ENCODE peak calls at places on chromosomes 3 and 15, in eight cellular contexts. J is mammary epithelial cell, X is MM.1S, D is endothelial cell of umbilical vein, O is neural progenitor cell, M is Karpas-422, Q is osteoblast, P is hepatocyte. H is an unnamed sample.

GRCh38 chr3:109804697-109805096 is 467.4 kb upstream of the DPPA4 start:
- DNase-seq in X (no peak), D (no peak), Q (no peak), J (peak; percentile 76), P (no peak), O (no peak), M (no peak), H (no peak)

GRCh38 chr15:58562135-58562534 is 130.3 kb downstream of the LIPC start:
- DNase-seq in P (no peak), D (no peak), O (no peak), M (no peak), J (no peak), Q (no peak), X (no peak), H (no peak)

GRCh38 chr3:133487920-133488540 is 85.5 kb upstream of the CDV3 start:
- DNase-seq in P (peak; percentile 58), O (peak; percentile 46), Q (peak; percentile 58), J (no peak), X (no peak), D (peak; percentile 37), M (peak; percentile 88), H (no peak)

GRCh38 chr3:60659098-60659497 is 592.2 kb downstream of the FHIT start:
- DNase-seq in Q (no peak), O (no peak), D (no peak), M (no peak), P (no peak), X (no peak), J (no peak), H (no peak)

GRCh38 chr3:42745776-42746454 is 27.1 kb downstream of the CCDC13 start:
- DNase-seq in J (no peak), X (no peak), D (no peak), O (no peak), P (no peak), Q (no peak), M (no peak), H (no peak)

GRCh38 chr3:99128740-99129505 is 227.4 kb upstream of the DCBLD2 start:
- DNase-seq in J (peak; percentile 99), Q (peak; percentile 79), D (peak; percentile 91), X (no peak), M (no peak), O (no peak), P (no peak), H (no peak)

GRCh38 chr3:153624310-153625030 is 462.4 kb downstream of the RAP2B start:
- DNase-seq in X (peak; percentile 26), M (no peak), P (no peak), J (no peak), D (peak; percentile 65), Q (no peak), O (no peak), H (no peak)

GRCh38 chr3:176814252-176814651 is 383.0 kb downstream of the TBL1XR1 start:
- DNase-seq in X (no peak), D (peak; percentile 39), O (peak; percentile 91), J (peak; percentile 17), Q (peak; percentile 73), M (peak; percentile 79), P (peak; percentile 81), H (peak; percentile 68)

GRCh38 chr3:14200841-14201240 is 22.2 kb downstream of the LSM3 start:
- DNase-seq in J (peak; percentile 48), P (no peak), O (no peak), Q (peak; percentile 66), X (no peak), M (no peak), D (peak; percentile 35), H (no peak)

GRCh38 chr3:116188231-116188785 is 257.0 kb downstream of the LSAMP start:
- DNase-seq in X (no peak), D (no peak), O (no peak), M (no peak), J (peak; percentile 23), Q (no peak), P (no peak), H (no peak)

GRCh38 chr3:158743280-158743663 is 11.0 kb upstream of the RARRES1 start:
- DNase-seq in D (no peak), O (no peak), X (no peak), P (no peak), J (no peak), Q (no peak), M (no peak), H (no peak)

GRCh38 chr3:158747417-158747816 is 15.2 kb upstream of the RARRES1 start:
- DNase-seq in X (no peak), P (no peak), Q (no peak), O (no peak), J (no peak), M (no peak), D (no peak), H (no peak)

GRCh38 chr3:158742861-158743260 is 10.6 kb upstream of the RARRES1 start:
- DNase-seq in P (no peak), O (no peak), X (no peak), Q (no peak), J (no peak), M (no peak), D (no peak), H (no peak)

GRCh38 chr3:158744567-158745288 is 12.5 kb upstream of the RARRES1 start:
- DNase-seq in M (no peak), P (no peak), X (no peak), J (no peak), D (no peak), Q (no peak), O (no peak), H (no peak)

DNA sequence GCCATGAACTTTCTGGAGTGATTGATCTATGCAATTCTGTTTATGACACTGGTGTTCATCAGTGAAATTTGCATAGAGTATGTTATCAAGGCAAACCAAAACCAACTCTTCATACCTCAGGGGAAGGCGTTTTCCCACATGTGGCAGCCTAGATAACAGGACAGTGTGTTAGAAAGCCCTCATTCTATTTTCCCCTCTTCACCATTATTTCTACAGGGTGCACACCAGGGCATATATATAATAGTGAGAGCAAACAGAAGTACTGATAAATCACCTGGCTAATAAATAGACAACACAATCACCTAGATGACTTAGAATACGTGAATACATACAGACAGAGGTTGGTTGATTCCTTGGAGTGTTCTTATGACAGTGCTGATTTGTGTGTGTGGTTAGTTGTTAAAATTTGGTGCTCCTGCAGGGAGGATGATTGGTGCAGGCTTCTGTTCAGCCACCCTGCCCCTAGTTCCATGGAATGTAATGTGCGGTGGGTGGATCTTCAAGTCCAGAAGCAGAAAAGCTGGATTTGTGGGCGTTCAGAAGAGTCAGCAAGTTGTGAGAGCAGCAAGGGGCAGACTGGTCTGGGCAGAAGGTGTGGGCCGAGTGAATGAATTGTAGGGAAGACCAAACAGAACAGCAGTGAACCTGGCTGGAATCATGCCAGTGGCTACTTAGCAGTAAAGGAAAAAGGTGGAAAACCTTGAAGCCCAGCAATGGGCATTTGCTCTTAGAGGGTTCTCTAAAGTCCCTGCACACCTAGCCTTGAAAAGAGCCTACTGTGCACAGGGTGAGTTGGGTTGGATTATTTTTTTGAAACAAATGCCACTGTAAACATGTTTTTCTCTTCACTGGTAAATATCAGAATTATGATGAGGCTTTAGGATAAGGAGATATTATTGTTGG is 11.7 kb upstream of the RARRES1 start:
- DNase-seq in O (no peak), D (no peak), P (no peak), X (no peak), M (no peak), J (peak; percentile 22), Q (no peak), H (no peak)
- H2AFZ ChIP-seq in O (no peak overlapping the region), D (no peak overlapping the region), P (no peak overlapping the region), X (no peak overlapping the region), M (no peak overlapping the region), J (no peak overlapping the region), Q (no peak overlapping the region), H (no peak overlapping the region)

GRCh38 chr15:66863382-66864085 is 161.5 kb downstream of the SMAD6 start:
- DNase-seq in P (no peak), Q (no peak), O (no peak), X (no peak), D (no peak), M (no peak), J (no peak), H (no peak)

GRCh38 chr15:66864871-66865281 is 162.8 kb downstream of the SMAD6 start:
- DNase-seq in D (no peak), O (no peak), M (no peak), J (no peak), P (no peak), Q (no peak), X (no peak), H (no peak)

GRCh38 chr15:66866651-66867050 is 164.6 kb downstream of the SMAD6 start:
- DNase-seq in X (no peak), P (no peak), M (no peak), J (no peak), D (no peak), O (no peak), Q (no peak), H (no peak)

GRCh38 chr15:66864086-66864830 is 162.2 kb downstream of the SMAD6 start:
- DNase-seq in M (no peak), D (no peak), Q (no peak), O (no peak), P (no peak), J (no peak), X (no peak), H (no peak)

DNA sequence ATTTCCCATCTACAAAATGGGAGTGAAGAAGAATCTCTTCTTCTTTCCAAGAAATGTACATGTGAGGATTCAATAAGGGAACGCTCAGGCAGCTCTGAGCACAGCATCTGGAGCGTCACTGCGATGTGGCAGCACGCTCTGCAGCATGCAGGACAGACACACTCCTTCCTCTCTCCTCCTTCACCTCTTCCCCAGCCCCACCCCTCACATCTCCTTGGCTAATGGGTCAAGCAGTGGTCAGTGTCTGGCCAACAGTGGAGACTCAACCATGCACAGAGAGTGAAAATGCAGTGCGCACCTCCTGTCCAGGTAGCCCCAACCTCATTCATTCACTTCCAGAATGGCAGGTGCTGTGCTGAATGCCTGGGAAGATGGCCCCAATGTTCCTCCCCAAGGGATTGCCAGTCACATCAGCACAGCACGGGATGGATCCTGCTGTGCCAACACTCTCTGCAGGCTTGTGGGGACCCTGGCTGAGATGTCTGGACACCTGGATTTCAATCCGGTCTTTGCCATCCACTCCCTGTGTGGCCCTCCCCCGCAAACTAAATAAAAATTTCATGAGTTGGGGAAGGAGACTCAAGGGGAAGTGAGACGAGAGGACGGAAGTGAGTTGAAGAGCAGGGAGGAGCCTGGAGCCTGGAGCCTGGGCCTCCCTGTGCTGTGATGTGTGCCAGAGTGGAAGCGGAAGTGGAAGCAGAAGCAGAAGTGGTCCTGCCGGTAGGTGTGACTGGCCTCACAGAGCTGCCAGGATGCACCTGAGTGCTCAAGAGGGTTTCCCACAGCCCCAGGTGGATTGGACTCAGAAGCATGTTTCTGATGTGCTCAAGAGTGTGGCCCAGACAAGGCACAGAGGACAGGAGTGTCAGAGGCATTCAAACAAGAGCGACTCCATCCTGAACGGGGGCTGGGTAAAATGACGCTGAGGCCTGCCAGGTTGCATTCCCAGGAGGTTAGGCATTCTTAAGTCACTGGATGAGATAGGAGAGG is 163.9 kb downstream of the SMAD6 start:
- DNase-seq in Q (no peak), P (no peak), X (peak; percentile 9), O (no peak), J (no peak), M (peak; percentile 96), D (no peak), H (no peak)
- H2AFZ ChIP-seq in Q (no peak overlapping the region), P (no peak overlapping the region), X (peak overlapping the region; percentile 20), O (peak overlapping the region; percentile 38), J (no peak overlapping the region), M (peak overlapping the region; percentile 76), D (no peak overlapping the region), H (peak overlapping the region; percentile 24)

GRCh38 chr3:33238923-33239322 is 20.3 kb upstream of the SUSD5 start:
- DNase-seq in Q (no peak), X (no peak), J (no peak), P (no peak), D (no peak), M (no peak), O (no peak), H (no peak)
- H2AFZ ChIP-seq in Q (no peak overlapping the region), X (no peak overlapping the region), J (no peak overlapping the region), P (no peak overlapping the region), D (no peak overlapping the region), M (no peak overlapping the region), O (no peak overlapping the region), H (no peak overlapping the region)

GRCh38 chr15:74396146-74396438 is 28.6 kb upstream of the CYP11A1 start:
- DNase-seq in D (no peak), Q (no peak), X (no peak), M (peak; percentile 71), J (no peak), P (no peak), O (no peak), H (no peak)
- H2AFZ ChIP-seq in D (no peak overlapping the region), Q (peak overlapping the region; percentile 2), X (no peak overlapping the region), M (no peak overlapping the region), J (no peak overlapping the region), P (no peak overlapping the region), O (no peak overlapping the region), H (peak overlapping the region; percentile 54)